ENCODE peak calls at places on chromosomes 11 and 22, in ten cellular contexts. One of them, this sample, is unnamed.

GRCh38 chr22:39254789-39255298 is 10.1 kb upstream of the PDGFB start:
- DNase-seq in A549: no peak
- DNase-seq in fibroblast of lung: no peak
- DNase-seq in CD8-positive, alpha-beta T cell: no peak
- DNase-seq in epithelial cell of esophagus: peak
- DNase-seq in neural progenitor cell: no peak
- DNase-seq in BE2C: no peak
- DNase-seq in endodermal cell: peak
- DNase-seq in IMR-90: peak
- DNase-seq in lower lobe of right lung: no peak
- DNase-seq in this sample: peak

GRCh38 chr11:25515576-25515975 is 816.4 kb upstream of the ANO3 start:
- DNase-seq in endodermal cell: no peak
- DNase-seq in fibroblast of lung: no peak
- DNase-seq in epithelial cell of esophagus: no peak
- DNase-seq in BE2C: no peak
- DNase-seq in neural progenitor cell: no peak
- DNase-seq in A549: no peak
- DNase-seq in IMR-90: no peak
- DNase-seq in lower lobe of right lung: no peak
- DNase-seq in CD8-positive, alpha-beta T cell: no peak
- DNase-seq in this sample: no peak

GRCh38 chr11:108697872-108698473 is 33.1 kb downstream of the DDX10 start:
- DNase-seq in IMR-90: peak
- DNase-seq in CD8-positive, alpha-beta T cell: no peak
- DNase-seq in lower lobe of right lung: no peak
- DNase-seq in A549: peak
- DNase-seq in fibroblast of lung: peak
- DNase-seq in endodermal cell: peak
- DNase-seq in neural progenitor cell: peak
- DNase-seq in BE2C: peak
- DNase-seq in epithelial cell of esophagus: peak
- DNase-seq in this sample: peak

GRCh38 chr11:119626197-119626909 is 102.6 kb downstream of the NECTIN1 start:
- DNase-seq in BE2C: peak
- DNase-seq in fibroblast of lung: no peak
- DNase-seq in lower lobe of right lung: no peak
- DNase-seq in endodermal cell: no peak
- DNase-seq in A549: no peak
- DNase-seq in IMR-90: no peak
- DNase-seq in neural progenitor cell: no peak
- DNase-seq in CD8-positive, alpha-beta T cell: no peak
- DNase-seq in epithelial cell of esophagus: no peak
- DNase-seq in this sample: peak

GRCh38 chr22:22019659-22020424 is 37.3 kb upstream of the TOP3B start:
- DNase-seq in fibroblast of lung: no peak
- DNase-seq in BE2C: no peak
- DNase-seq in endodermal cell: no peak
- DNase-seq in A549: no peak
- DNase-seq in epithelial cell of esophagus: no peak
- DNase-seq in CD8-positive, alpha-beta T cell: no peak
- DNase-seq in lower lobe of right lung: no peak
- DNase-seq in neural progenitor cell: no peak
- DNase-seq in IMR-90: no peak
- DNase-seq in this sample: no peak

GRCh38 chr11:2721163-2721935 is 21.6 kb upstream of the KCNQ1OT1 start:
- DNase-seq in fibroblast of lung: no peak
- DNase-seq in neural progenitor cell: peak
- DNase-seq in lower lobe of right lung: no peak
- DNase-seq in CD8-positive, alpha-beta T cell: no peak
- DNase-seq in BE2C: no peak
- DNase-seq in IMR-90: no peak
- DNase-seq in A549: no peak
- DNase-seq in epithelial cell of esophagus: no peak
- DNase-seq in endodermal cell: peak
- DNase-seq in this sample: no peak

GRCh38 chr11:8234425-8234821 is 29.3 kb downstream of the LMO1 start:
- DNase-seq in A549: peak
- DNase-seq in lower lobe of right lung: peak
- DNase-seq in CD8-positive, alpha-beta T cell: no peak
- DNase-seq in endodermal cell: peak
- DNase-seq in BE2C: peak
- DNase-seq in epithelial cell of esophagus: no peak
- DNase-seq in fibroblast of lung: no peak
- DNase-seq in IMR-90: no peak
- DNase-seq in neural progenitor cell: no peak
- DNase-seq in this sample: no peak

GRCh38 chr22:32814289-32814865 is 12.9 kb downstream of the TIMP3 start:
- DNase-seq in A549: no peak
- DNase-seq in CD8-positive, alpha-beta T cell: no peak
- DNase-seq in IMR-90: no peak
- DNase-seq in endodermal cell: no peak
- DNase-seq in lower lobe of right lung: no peak
- DNase-seq in neural progenitor cell: no peak
- DNase-seq in BE2C: no peak
- DNase-seq in fibroblast of lung: no peak
- DNase-seq in epithelial cell of esophagus: no peak
- DNase-seq in this sample: no peak

GRCh38 chr22:39149915-39150847 is 2.3 kb downstream of the CBX7 start:
- DNase-seq in fibroblast of lung: no peak
- DNase-seq in lower lobe of right lung: no peak
- DNase-seq in IMR-90: no peak
- DNase-seq in neural progenitor cell: peak
- DNase-seq in A549: no peak
- DNase-seq in CD8-positive, alpha-beta T cell: no peak
- DNase-seq in epithelial cell of esophagus: no peak
- DNase-seq in BE2C: no peak
- DNase-seq in endodermal cell: peak
- DNase-seq in this sample: no peak

GRCh38 chr11:64165482-64165841 is 451 bp downstream of the MACROD1 start:
- DNase-seq in IMR-90: no peak
- DNase-seq in BE2C: peak
- DNase-seq in CD8-positive, alpha-beta T cell: no peak
- DNase-seq in neural progenitor cell: no peak
- DNase-seq in A549: peak
- DNase-seq in fibroblast of lung: no peak
- DNase-seq in lower lobe of right lung: no peak
- DNase-seq in endodermal cell: no peak
- DNase-seq in epithelial cell of esophagus: peak
- DNase-seq in this sample: peak

GRCh38 chr11:65224939-65225283 is 36.9 kb upstream of the POLA2 start:
- DNase-seq in endodermal cell: peak
- DNase-seq in IMR-90: peak
- DNase-seq in CD8-positive, alpha-beta T cell: no peak
- DNase-seq in A549: peak
- DNase-seq in fibroblast of lung: peak
- DNase-seq in neural progenitor cell: peak
- DNase-seq in BE2C: no peak
- DNase-seq in epithelial cell of esophagus: peak
- DNase-seq in lower lobe of right lung: peak
- DNase-seq in this sample: peak

GRCh38 chr11:20609727-20610707 is 10.6 kb downstream of the SLC6A5 start:
- DNase-seq in lower lobe of right lung: peak
- DNase-seq in CD8-positive, alpha-beta T cell: peak
- DNase-seq in endodermal cell: peak
- DNase-seq in IMR-90: peak
- DNase-seq in fibroblast of lung: peak
- DNase-seq in epithelial cell of esophagus: peak
- DNase-seq in neural progenitor cell: peak
- DNase-seq in A549: peak
- DNase-seq in BE2C: peak
- DNase-seq in this sample: peak

GRCh38 chr11:12287009-12287373 is 90.4 kb upstream of the PARVA start:
- DNase-seq in CD8-positive, alpha-beta T cell: no peak
- DNase-seq in IMR-90: peak
- DNase-seq in epithelial cell of esophagus: peak
- DNase-seq in endodermal cell: peak
- DNase-seq in fibroblast of lung: peak
- DNase-seq in neural progenitor cell: no peak
- DNase-seq in BE2C: peak
- DNase-seq in lower lobe of right lung: no peak
- DNase-seq in A549: peak
- DNase-seq in this sample: peak

GRCh38 chr11:110518809-110519514 is 89.2 kb downstream of the FDX1 start:
- DNase-seq in fibroblast of lung: no peak
- DNase-seq in endodermal cell: no peak
- DNase-seq in epithelial cell of esophagus: no peak
- DNase-seq in CD8-positive, alpha-beta T cell: no peak
- DNase-seq in IMR-90: no peak
- DNase-seq in lower lobe of right lung: no peak
- DNase-seq in neural progenitor cell: no peak
- DNase-seq in BE2C: no peak
- DNase-seq in A549: no peak
- DNase-seq in this sample: no peak

GRCh38 chr11:92297551-92298237 is 73.1 kb downstream of the FAT3 start:
- DNase-seq in fibroblast of lung: no peak
- DNase-seq in lower lobe of right lung: no peak
- DNase-seq in IMR-90: no peak
- DNase-seq in CD8-positive, alpha-beta T cell: no peak
- DNase-seq in neural progenitor cell: no peak
- DNase-seq in BE2C: peak
- DNase-seq in epithelial cell of esophagus: no peak
- DNase-seq in endodermal cell: no peak
- DNase-seq in A549: no peak
- DNase-seq in this sample: no peak

GRCh38 chr22:20130319-20130718 is 1.3 kb upstream of the ZDHHC8 start:
- DNase-seq in endodermal cell: peak
- DNase-seq in epithelial cell of esophagus: peak
- DNase-seq in lower lobe of right lung: no peak
- DNase-seq in A549: no peak
- DNase-seq in IMR-90: no peak
- DNase-seq in fibroblast of lung: no peak
- DNase-seq in neural progenitor cell: no peak
- DNase-seq in CD8-positive, alpha-beta T cell: no peak
- DNase-seq in BE2C: no peak
- DNase-seq in this sample: no peak
- TF ChIP-seq CTCF in endodermal cell: peak
- TF ChIP-seq CTCF in epithelial cell of esophagus: peak
- TF ChIP-seq CTCF in lower lobe of right lung: no peak
- TF ChIP-seq CTCF in A549: no peak
- TF ChIP-seq CTCF in IMR-90: no peak
- TF ChIP-seq CTCF in fibroblast of lung: no peak
- TF ChIP-seq CTCF in neural progenitor cell: no peak
- TF ChIP-seq CTCF in CD8-positive, alpha-beta T cell: peak
- TF ChIP-seq CTCF in BE2C: peak
- TF ChIP-seq CTCF in this sample: no peak

DNA sequence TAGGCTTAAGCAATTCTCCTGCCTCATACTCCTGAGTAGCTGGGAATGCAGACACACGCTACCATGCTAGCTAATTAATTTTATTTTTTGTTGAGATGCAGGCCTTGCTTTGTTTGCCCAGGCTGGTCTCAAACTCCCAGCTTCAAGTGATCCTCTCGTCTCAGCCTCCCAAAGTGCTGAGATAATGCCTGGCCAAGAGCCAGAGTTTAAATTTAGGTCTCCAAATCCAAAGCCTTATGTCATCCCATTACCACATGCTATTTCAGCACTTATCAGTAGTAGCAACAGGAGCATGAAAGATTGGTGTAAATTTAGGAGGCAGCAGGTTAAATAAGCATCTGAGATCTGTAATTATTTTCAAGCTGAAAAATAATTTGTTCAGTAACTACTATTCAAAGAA is 326.1 kb upstream of the ANO5 start:
- DNase-seq in epithelial cell of esophagus: no peak
- DNase-seq in fibroblast of lung: no peak
- DNase-seq in lower lobe of right lung: no peak
- DNase-seq in A549: no peak
- DNase-seq in neural progenitor cell: no peak
- DNase-seq in endodermal cell: no peak
- DNase-seq in CD8-positive, alpha-beta T cell: no peak
- DNase-seq in IMR-90: no peak
- DNase-seq in BE2C: no peak
- DNase-seq in this sample: no peak
- H3K4me3 ChIP-seq in epithelial cell of esophagus: no peak
- H3K4me3 ChIP-seq in fibroblast of lung: no peak
- H3K4me3 ChIP-seq in lower lobe of right lung: no peak
- H3K4me3 ChIP-seq in A549: no peak
- H3K4me3 ChIP-seq in neural progenitor cell: no peak
- H3K4me3 ChIP-seq in endodermal cell: no peak
- H3K4me3 ChIP-seq in CD8-positive, alpha-beta T cell: no peak
- H3K4me3 ChIP-seq in IMR-90: no peak
- H3K4me3 ChIP-seq in BE2C: no peak
- H3K4me3 ChIP-seq in this sample: no peak

GRCh38 chr22:37565830-37566229 is 5.5 kb downstream of the CDC42EP1 start:
- DNase-seq in CD8-positive, alpha-beta T cell: no peak
- DNase-seq in IMR-90: no peak
- DNase-seq in neural progenitor cell: no peak
- DNase-seq in BE2C: no peak
- DNase-seq in epithelial cell of esophagus: no peak
- DNase-seq in A549: no peak
- DNase-seq in lower lobe of right lung: no peak
- DNase-seq in endodermal cell: no peak
- DNase-seq in fibroblast of lung: no peak
- DNase-seq in this sample: no peak

GRCh38 chr22:37562049-37562784 is 1.9 kb downstream of the CDC42EP1 start:
- DNase-seq in IMR-90: no peak
- DNase-seq in BE2C: no peak
- DNase-seq in neural progenitor cell: no peak
- DNase-seq in lower lobe of right lung: no peak
- DNase-seq in fibroblast of lung: no peak
- DNase-seq in epithelial cell of esophagus: no peak
- DNase-seq in A549: no peak
- DNase-seq in CD8-positive, alpha-beta T cell: no peak
- DNase-seq in endodermal cell: no peak
- DNase-seq in this sample: no peak

GRCh38 chr22:37566329-37566837 is 6.1 kb downstream of the CDC42EP1 start:
- DNase-seq in neural progenitor cell: no peak
- DNase-seq in BE2C: no peak
- DNase-seq in fibroblast of lung: no peak
- DNase-seq in lower lobe of right lung: peak
- DNase-seq in IMR-90: no peak
- DNase-seq in endodermal cell: no peak
- DNase-seq in A549: no peak
- DNase-seq in CD8-positive, alpha-beta T cell: peak
- DNase-seq in epithelial cell of esophagus: no peak
- DNase-seq in this sample: no peak

GRCh38 chr22:37563153-37564081 is 3.1 kb downstream of the CDC42EP1 start:
- DNase-seq in lower lobe of right lung: peak
- DNase-seq in endodermal cell: peak
- DNase-seq in CD8-positive, alpha-beta T cell: no peak
- DNase-seq in epithelial cell of esophagus: peak
- DNase-seq in BE2C: no peak
- DNase-seq in IMR-90: peak
- DNase-seq in A549: peak
- DNase-seq in fibroblast of lung: peak
- DNase-seq in neural progenitor cell: no peak
- DNase-seq in this sample: peak

GRCh38 chr22:37564111-37564711 is 3.9 kb downstream of the CDC42EP1 start:
- DNase-seq in lower lobe of right lung: no peak
- DNase-seq in IMR-90: peak
- DNase-seq in neural progenitor cell: no peak
- DNase-seq in A549: no peak
- DNase-seq in BE2C: no peak
- DNase-seq in CD8-positive, alpha-beta T cell: no peak
- DNase-seq in endodermal cell: no peak
- DNase-seq in fibroblast of lung: peak
- DNase-seq in epithelial cell of esophagus: peak
- DNase-seq in this sample: no peak
- TF ChIP-seq CTCF in lower lobe of right lung: no peak
- TF ChIP-seq CTCF in IMR-90: no peak
- TF ChIP-seq CTCF in neural progenitor cell: no peak
- TF ChIP-seq CTCF in A549: no peak
- TF ChIP-seq CTCF in BE2C: no peak
- TF ChIP-seq CTCF in CD8-positive, alpha-beta T cell: no peak
- TF ChIP-seq CTCF in endodermal cell: no peak
- TF ChIP-seq CTCF in fibroblast of lung: peak
- TF ChIP-seq CTCF in epithelial cell of esophagus: no peak
- TF ChIP-seq CTCF in this sample: no peak

GRCh38 chr22:27784099-27784446 is 17.5 kb downstream of the MN1 start:
- DNase-seq in fibroblast of lung: no peak
- DNase-seq in BE2C: no peak
- DNase-seq in CD8-positive, alpha-beta T cell: no peak
- DNase-seq in A549: no peak
- DNase-seq in endodermal cell: peak
- DNase-seq in neural progenitor cell: peak
- DNase-seq in lower lobe of right lung: no peak
- DNase-seq in IMR-90: no peak
- DNase-seq in epithelial cell of esophagus: no peak
- DNase-seq in this sample: no peak
- H3K4me3 ChIP-seq in fibroblast of lung: no peak
- H3K4me3 ChIP-seq in BE2C: no peak
- H3K4me3 ChIP-seq in CD8-positive, alpha-beta T cell: no peak
- H3K4me3 ChIP-seq in A549: no peak
- H3K4me3 ChIP-seq in endodermal cell: no peak
- H3K4me3 ChIP-seq in neural progenitor cell: no peak
- H3K4me3 ChIP-seq in lower lobe of right lung: no peak
- H3K4me3 ChIP-seq in IMR-90: no peak
- H3K4me3 ChIP-seq in epithelial cell of esophagus: no peak
- H3K4me3 ChIP-seq in this sample: no peak